ENCODE peak calls at places on chromosomes 13 and 19, in ten cellular contexts. One of them, this sample, is unnamed. For H3K36me3, the result is how much of the 10 kb centered on the place peaks cover.

GRCh38 chr13:41546372-41547252 is 89.3 kb downstream of the RGCC start:
- DNase-seq in neural progenitor cell: no peak
- DNase-seq in astrocyte: peak
- DNase-seq in tibial artery: no peak
- DNase-seq in lower lobe of right lung: no peak
- DNase-seq in PC-3: peak
- DNase-seq in HCT116: no peak
- DNase-seq in breast epithelium: no peak
- DNase-seq in GM12878: no peak
- DNase-seq in ascending aorta: no peak
- DNase-seq in this sample: no peak

GRCh38 chr13:37014609-37015008 is 14.0 kb downstream of the EXOSC8 start:
- DNase-seq in neural progenitor cell: no peak
- DNase-seq in astrocyte: no peak
- DNase-seq in tibial artery: no peak
- DNase-seq in lower lobe of right lung: no peak
- DNase-seq in PC-3: no peak
- DNase-seq in HCT116: no peak
- DNase-seq in breast epithelium: no peak
- DNase-seq in GM12878: no peak
- DNase-seq in ascending aorta: no peak
- DNase-seq in this sample: peak

GRCh38 chr19:12766051-12766521 is 9.3 kb downstream of the HOOK2 start:
- DNase-seq in neural progenitor cell: peak
- DNase-seq in astrocyte: peak
- DNase-seq in tibial artery: peak
- DNase-seq in lower lobe of right lung: peak
- DNase-seq in PC-3: peak
- DNase-seq in HCT116: no peak
- DNase-seq in breast epithelium: peak
- DNase-seq in GM12878: no peak
- DNase-seq in ascending aorta: no peak
- DNase-seq in this sample: no peak

GRCh38 chr19:40424637-40425449 is 949 bp downstream of the SERTAD1 start:
- DNase-seq in neural progenitor cell: peak
- DNase-seq in astrocyte: no peak
- DNase-seq in tibial artery: no peak
- DNase-seq in lower lobe of right lung: no peak
- DNase-seq in PC-3: no peak
- DNase-seq in HCT116: no peak
- DNase-seq in breast epithelium: no peak
- DNase-seq in GM12878: no peak
- DNase-seq in ascending aorta: no peak
- DNase-seq in this sample: no peak

GRCh38 chr13:109699628-109700071 is 86.7 kb downstream of the IRS2 start:
- DNase-seq in neural progenitor cell: peak
- DNase-seq in astrocyte: no peak
- DNase-seq in tibial artery: no peak
- DNase-seq in lower lobe of right lung: no peak
- DNase-seq in PC-3: no peak
- DNase-seq in HCT116: no peak
- DNase-seq in breast epithelium: no peak
- DNase-seq in GM12878: no peak
- DNase-seq in ascending aorta: no peak
- DNase-seq in this sample: no peak

GRCh38 chr13:109989686-109990085 is 203.3 kb upstream of the IRS2 start:
- DNase-seq in neural progenitor cell: no peak
- DNase-seq in astrocyte: peak
- DNase-seq in tibial artery: no peak
- DNase-seq in lower lobe of right lung: no peak
- DNase-seq in PC-3: no peak
- DNase-seq in HCT116: no peak
- DNase-seq in breast epithelium: no peak
- DNase-seq in GM12878: no peak
- DNase-seq in ascending aorta: no peak
- DNase-seq in this sample: no peak

GRCh38 chr19:18865973-18866799 is 29.8 kb downstream of the CERS1 start:
- DNase-seq in neural progenitor cell: peak
- DNase-seq in astrocyte: no peak
- DNase-seq in tibial artery: no peak
- DNase-seq in lower lobe of right lung: peak
- DNase-seq in PC-3: peak
- DNase-seq in HCT116: no peak
- DNase-seq in breast epithelium: no peak
- DNase-seq in GM12878: no peak
- DNase-seq in ascending aorta: no peak
- DNase-seq in this sample: no peak

GRCh38 chr13:61664821-61665705 is 249.4 kb upstream of the PCDH20 start:
- DNase-seq in neural progenitor cell: no peak
- DNase-seq in astrocyte: peak
- DNase-seq in tibial artery: no peak
- DNase-seq in lower lobe of right lung: no peak
- DNase-seq in PC-3: peak
- DNase-seq in HCT116: peak
- DNase-seq in breast epithelium: no peak
- DNase-seq in GM12878: no peak
- DNase-seq in ascending aorta: no peak
- DNase-seq in this sample: no peak

GRCh38 chr13:18953139-18953930 is 228.3 kb downstream of the TUBA3C start:
- DNase-seq in neural progenitor cell: no peak
- DNase-seq in astrocyte: no peak
- DNase-seq in tibial artery: no peak
- DNase-seq in lower lobe of right lung: no peak
- DNase-seq in PC-3: no peak
- DNase-seq in HCT116: no peak
- DNase-seq in breast epithelium: no peak
- DNase-seq in GM12878: no peak
- DNase-seq in ascending aorta: no peak
- DNase-seq in this sample: no peak

GRCh38 chr13:77860621-77861020 is 58.0 kb downstream of the EDNRB start:
- DNase-seq in neural progenitor cell: no peak
- DNase-seq in astrocyte: peak
- DNase-seq in tibial artery: no peak
- DNase-seq in lower lobe of right lung: no peak
- DNase-seq in PC-3: peak
- DNase-seq in HCT116: no peak
- DNase-seq in breast epithelium: no peak
- DNase-seq in GM12878: no peak
- DNase-seq in ascending aorta: no peak
- DNase-seq in this sample: peak

GRCh38 chr13:42821437-42821836 is 40.1 kb downstream of the FAM216B start:
- DNase-seq in neural progenitor cell: no peak
- DNase-seq in astrocyte: peak
- DNase-seq in tibial artery: no peak
- DNase-seq in lower lobe of right lung: no peak
- DNase-seq in PC-3: peak
- DNase-seq in HCT116: no peak
- DNase-seq in breast epithelium: no peak
- DNase-seq in GM12878: no peak
- DNase-seq in ascending aorta: no peak
- DNase-seq in this sample: peak

GRCh38 chr13:79710376-79710775 is 229.4 kb downstream of the NDFIP2 start:
- DNase-seq in neural progenitor cell: no peak
- DNase-seq in astrocyte: peak
- DNase-seq in tibial artery: no peak
- DNase-seq in lower lobe of right lung: no peak
- DNase-seq in PC-3: no peak
- DNase-seq in HCT116: no peak
- DNase-seq in breast epithelium: no peak
- DNase-seq in GM12878: no peak
- DNase-seq in ascending aorta: no peak
- DNase-seq in this sample: peak

GRCh38 chr13:79711631-79712030 is 230.7 kb downstream of the NDFIP2 start:
- DNase-seq in neural progenitor cell: no peak
- DNase-seq in astrocyte: no peak
- DNase-seq in tibial artery: no peak
- DNase-seq in lower lobe of right lung: no peak
- DNase-seq in PC-3: no peak
- DNase-seq in HCT116: no peak
- DNase-seq in breast epithelium: no peak
- DNase-seq in GM12878: no peak
- DNase-seq in ascending aorta: no peak
- DNase-seq in this sample: no peak

GRCh38 chr13:79703772-79704171 is 222.8 kb downstream of the NDFIP2 start:
- DNase-seq in neural progenitor cell: no peak
- DNase-seq in astrocyte: no peak
- DNase-seq in tibial artery: no peak
- DNase-seq in lower lobe of right lung: no peak
- DNase-seq in PC-3: no peak
- DNase-seq in HCT116: no peak
- DNase-seq in breast epithelium: no peak
- DNase-seq in GM12878: no peak
- DNase-seq in ascending aorta: no peak
- DNase-seq in this sample: no peak

GRCh38 chr13:79709526-79709925 is 228.6 kb downstream of the NDFIP2 start:
- DNase-seq in neural progenitor cell: no peak
- DNase-seq in astrocyte: peak
- DNase-seq in tibial artery: no peak
- DNase-seq in lower lobe of right lung: no peak
- DNase-seq in PC-3: no peak
- DNase-seq in HCT116: no peak
- DNase-seq in breast epithelium: no peak
- DNase-seq in GM12878: no peak
- DNase-seq in ascending aorta: no peak
- DNase-seq in this sample: peak
- H3K4me3 ChIP-seq in neural progenitor cell: no peak
- H3K4me3 ChIP-seq in astrocyte: no peak
- H3K4me3 ChIP-seq in tibial artery: no peak
- H3K4me3 ChIP-seq in lower lobe of right lung: no peak
- H3K4me3 ChIP-seq in PC-3: no peak
- H3K4me3 ChIP-seq in HCT116: no peak
- H3K4me3 ChIP-seq in breast epithelium: no peak
- H3K4me3 ChIP-seq in GM12878: no peak
- H3K4me3 ChIP-seq in ascending aorta: no peak
- H3K4me3 ChIP-seq in this sample: no peak

GRCh38 chr19:4095488-4095844 is 28.5 kb downstream of the MAP2K2 start:
- DNase-seq in neural progenitor cell: no peak
- DNase-seq in astrocyte: no peak
- DNase-seq in tibial artery: no peak
- DNase-seq in lower lobe of right lung: no peak
- DNase-seq in PC-3: no peak
- DNase-seq in HCT116: no peak
- DNase-seq in breast epithelium: no peak
- DNase-seq in GM12878: no peak
- DNase-seq in ascending aorta: no peak
- DNase-seq in this sample: no peak
- H3K36me3 ChIP-seq in neural progenitor cell: under half
- H3K36me3 ChIP-seq in astrocyte: under half
- H3K36me3 ChIP-seq in tibial artery: under half
- H3K36me3 ChIP-seq in lower lobe of right lung: half or more
- H3K36me3 ChIP-seq in PC-3: under half
- H3K36me3 ChIP-seq in HCT116: under half
- H3K36me3 ChIP-seq in breast epithelium: under half
- H3K36me3 ChIP-seq in GM12878: under half
- H3K36me3 ChIP-seq in ascending aorta: half or more
- H3K36me3 ChIP-seq in this sample: under half

DNA sequence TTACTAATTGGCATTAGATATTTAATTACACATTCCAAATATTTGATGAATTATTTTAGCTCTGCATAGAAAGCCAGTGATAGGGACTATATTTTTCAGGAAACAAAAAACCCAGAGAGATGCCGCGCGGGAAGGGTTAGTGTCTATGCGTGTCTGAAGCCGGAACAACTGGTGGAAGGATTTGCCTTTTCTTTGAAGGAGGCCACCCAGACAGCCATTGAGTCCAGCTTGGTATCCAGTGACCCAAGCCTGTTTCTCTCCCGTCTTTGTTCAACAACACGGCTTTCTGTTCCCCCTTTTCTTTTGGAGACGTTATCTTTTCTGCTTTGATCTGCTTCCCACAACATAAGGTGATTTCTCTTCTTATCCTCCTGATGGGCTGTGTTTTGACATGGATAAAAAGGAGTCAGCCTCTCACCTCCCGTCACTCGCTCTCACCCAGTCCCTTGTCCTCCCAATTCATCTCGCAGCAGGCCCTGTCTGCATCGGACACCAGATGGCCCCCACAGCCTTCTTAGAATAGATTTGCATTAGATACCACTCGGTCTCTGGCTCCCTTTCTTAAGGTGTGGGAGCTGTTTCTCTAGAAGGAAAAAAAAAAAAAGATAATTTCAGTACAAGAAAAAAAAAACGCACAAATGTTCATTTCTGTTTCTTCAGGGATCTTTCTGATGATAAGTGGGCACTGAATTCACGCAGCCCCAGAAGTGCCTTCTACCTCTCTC is 361.8 kb downstream of the ZNF536 start:
- DNase-seq in neural progenitor cell: peak
- DNase-seq in astrocyte: no peak
- DNase-seq in tibial artery: no peak
- DNase-seq in lower lobe of right lung: no peak
- DNase-seq in PC-3: no peak
- DNase-seq in HCT116: no peak
- DNase-seq in breast epithelium: no peak
- DNase-seq in GM12878: no peak
- DNase-seq in ascending aorta: no peak
- DNase-seq in this sample: no peak
- TF ChIP-seq CTCF in neural progenitor cell: peak
- TF ChIP-seq CTCF in astrocyte: no peak
- TF ChIP-seq CTCF in tibial artery: no peak
- TF ChIP-seq CTCF in lower lobe of right lung: no peak
- TF ChIP-seq CTCF in PC-3: no peak
- TF ChIP-seq CTCF in HCT116: no peak
- TF ChIP-seq CTCF in breast epithelium: no peak
- TF ChIP-seq CTCF in GM12878: no peak
- TF ChIP-seq CTCF in ascending aorta: no peak
- TF ChIP-seq CTCF in this sample: no peak

GRCh38 chr19:43779820-43780219 is 953 bp downstream of the KCNN4 start:
- DNase-seq in neural progenitor cell: no peak
- DNase-seq in astrocyte: no peak
- DNase-seq in tibial artery: no peak
- DNase-seq in lower lobe of right lung: no peak
- DNase-seq in PC-3: peak
- DNase-seq in HCT116: no peak
- DNase-seq in breast epithelium: no peak
- DNase-seq in GM12878: no peak
- DNase-seq in ascending aorta: no peak
- DNase-seq in this sample: no peak

GRCh38 chr19:43781630-43782310 is 997 bp upstream of the KCNN4 start:
- DNase-seq in neural progenitor cell: no peak
- DNase-seq in astrocyte: no peak
- DNase-seq in tibial artery: no peak
- DNase-seq in lower lobe of right lung: no peak
- DNase-seq in PC-3: peak
- DNase-seq in HCT116: no peak
- DNase-seq in breast epithelium: no peak
- DNase-seq in GM12878: no peak
- DNase-seq in ascending aorta: no peak
- DNase-seq in this sample: no peak

GRCh38 chr19:43779147-43779819 is 1.5 kb downstream of the KCNN4 start:
- DNase-seq in neural progenitor cell: no peak
- DNase-seq in astrocyte: no peak
- DNase-seq in tibial artery: peak
- DNase-seq in lower lobe of right lung: peak
- DNase-seq in PC-3: no peak
- DNase-seq in HCT116: no peak
- DNase-seq in breast epithelium: no peak
- DNase-seq in GM12878: no peak
- DNase-seq in ascending aorta: no peak
- DNase-seq in this sample: no peak

GRCh38 chr19:43782311-43782660 is 1.5 kb upstream of the KCNN4 start:
- DNase-seq in neural progenitor cell: no peak
- DNase-seq in astrocyte: no peak
- DNase-seq in tibial artery: no peak
- DNase-seq in lower lobe of right lung: no peak
- DNase-seq in PC-3: no peak
- DNase-seq in HCT116: no peak
- DNase-seq in breast epithelium: no peak
- DNase-seq in GM12878: no peak
- DNase-seq in ascending aorta: no peak
- DNase-seq in this sample: no peak

GRCh38 chr19:43780706-43781525 is at the start of gene KCNN4:
- DNase-seq in neural progenitor cell: no peak
- DNase-seq in astrocyte: peak
- DNase-seq in tibial artery: no peak
- DNase-seq in lower lobe of right lung: no peak
- DNase-seq in PC-3: peak
- DNase-seq in HCT116: peak
- DNase-seq in breast epithelium: no peak
- DNase-seq in GM12878: no peak
- DNase-seq in ascending aorta: no peak
- DNase-seq in this sample: no peak
- H3K4me3 ChIP-seq in neural progenitor cell: no peak
- H3K4me3 ChIP-seq in astrocyte: peak
- H3K4me3 ChIP-seq in tibial artery: peak
- H3K4me3 ChIP-seq in lower lobe of right lung: peak
- H3K4me3 ChIP-seq in PC-3: peak
- H3K4me3 ChIP-seq in HCT116: peak
- H3K4me3 ChIP-seq in breast epithelium: peak
- H3K4me3 ChIP-seq in GM12878: peak
- H3K4me3 ChIP-seq in ascending aorta: peak
- H3K4me3 ChIP-seq in this sample: no peak